ENCODE peak calls at places on chromosomes 2 and 18, in four cellular contexts. H is spleen; G is CD4-positive, alpha-beta T cell; U is ascending aorta. S is an unnamed sample.

GRCh38 chr2:168738057-168738456 is 64.4 kb upstream of the NOSTRIN start:
- DNase-seq in H (no peak), U (no peak), G (no peak), S (no peak)

GRCh38 chr2:180910831-180911665 is 69.4 kb upstream of the UBE2E3 start:
- DNase-seq in G (no peak), H (peak), U (no peak), S (no peak)

GRCh38 chr2:134120718-134121630 is 132.9 kb upstream of the MGAT5 start:
- DNase-seq in H (peak), G (peak), U (no peak), S (peak)

GRCh38 chr2:9772999-9773904 is 70.0 kb upstream of the TAF1B start:
- DNase-seq in G (no peak), U (no peak), H (peak), S (no peak)

GRCh38 chr2:10661846-10662245 is 27.9 kb downstream of the NOL10 start:
- DNase-seq in H (no peak), G (no peak), U (no peak), S (no peak)

GRCh38 chr2:240598311-240598911 is 11.9 kb downstream of the CAPN10 start:
- DNase-seq in G (no peak), U (no peak), H (peak), S (no peak)

GRCh38 chr2:109217362-109218086 is 88.5 kb downstream of the SH3RF3 start:
- DNase-seq in U (no peak), G (no peak), H (no peak), S (no peak)

GRCh38 chr2:108918941-108919341 is 70.1 kb downstream of the EDAR start:
- DNase-seq in G (peak), H (peak), U (no peak), S (peak)

GRCh38 chr2:148756292-148756975 is 111.9 kb downstream of the EPC2 start:
- DNase-seq in U (no peak), G (no peak), H (no peak), S (no peak)

GRCh38 chr2:219633276-219634065 is 6.0 kb downstream of the SLC4A3 start:
- DNase-seq in G (peak), H (no peak), U (no peak), S (no peak)

GRCh38 chr2:30293303-30293912 is 62.1 kb downstream of the LBH start:
- DNase-seq in U (no peak), H (no peak), G (no peak), S (no peak)

GRCh38 chr18:51188024-51188701 is 9.3 kb downstream of the MEX3C start:
- DNase-seq in H (no peak), G (no peak), U (no peak), S (no peak)

GRCh38 chr18:160831-161570 is 2.6 kb downstream of the USP14 start:
- DNase-seq in U (no peak), H (no peak), G (no peak), S (no peak)

GRCh38 chr2:216274194-216274593 is 98.1 kb downstream of the MARCHF4 start:
- DNase-seq in U (no peak), G (no peak), H (no peak), S (no peak)

GRCh38 chr18:79611040-79611681 is 68.4 kb upstream of the CTDP1 start:
- DNase-seq in H (peak), G (no peak), U (no peak), S (no peak)

GRCh38 chr2:209097168-209097567 is 326.7 kb upstream of the MAP2 start:
- DNase-seq in U (no peak), G (no peak), H (no peak), S (no peak)

GRCh38 chr2:200751786-200752185 is 59.9 kb upstream of the BZW1 start:
- DNase-seq in U (no peak), G (no peak), H (no peak), S (no peak)

GRCh38 chr2:96148410-96149217 is 3.4 kb upstream of the DUSP2 start:
- DNase-seq in H (peak), U (peak), G (peak), S (peak)

GRCh38 chr2:239880396-239880795 is 144.7 kb downstream of the NDUFA10 start:
- DNase-seq in H (no peak), U (no peak), G (no peak), S (peak)

GRCh38 chr2:55051026-55051866 is 995 bp upstream of the RTN4 start:
- DNase-seq in U (peak), G (no peak), H (no peak), S (peak)

GRCh38 chr2:37350034-37350433 is 5.6 kb downstream of the QPCT start:
- DNase-seq in H (no peak), U (no peak), G (no peak), S (no peak)

GRCh38 chr2:170076189-170076588 is 101.8 kb upstream of the MYO3B start:
- DNase-seq in U (no peak), H (no peak), G (no peak), S (no peak)

GRCh38 chr18:28267276-28267675 is 90.3 kb upstream of the CDH2 start:
- DNase-seq in G (no peak), H (no peak), U (no peak), S (no peak)

DNA sequence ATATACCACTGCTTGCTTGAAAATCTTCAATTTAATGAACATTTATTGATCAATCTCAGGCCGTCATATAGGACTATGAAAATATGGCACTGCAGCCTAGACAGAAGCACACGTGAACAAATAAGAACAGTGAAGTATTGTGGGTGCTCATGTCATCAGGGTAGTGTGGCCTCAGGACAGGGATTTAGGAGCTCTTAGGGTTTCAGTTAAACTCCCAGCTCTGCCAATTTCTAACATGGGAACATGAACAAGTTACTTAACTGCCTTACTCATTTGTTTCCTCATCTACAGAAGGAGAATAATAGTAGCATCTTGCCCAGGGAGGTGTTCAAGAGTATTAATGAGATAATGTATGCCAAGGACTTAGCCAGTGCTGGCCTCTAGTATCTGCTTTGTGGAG is 146.0 kb upstream of the MAP3K20 start:
- DNase-seq in H (no peak), G (no peak), U (no peak), S (no peak)
- H3K27ac ChIP-seq in H (no peak), G (no peak), U (peak), S (peak)

GRCh38 chr2:128805237-128805636 is 486.6 kb upstream of the HS6ST1 start:
- DNase-seq in G (no peak), U (no peak), H (no peak), S (no peak)
- TF ChIP-seq CTCF in G (no peak), U (no peak), H (no peak), S (no peak)

DNA sequence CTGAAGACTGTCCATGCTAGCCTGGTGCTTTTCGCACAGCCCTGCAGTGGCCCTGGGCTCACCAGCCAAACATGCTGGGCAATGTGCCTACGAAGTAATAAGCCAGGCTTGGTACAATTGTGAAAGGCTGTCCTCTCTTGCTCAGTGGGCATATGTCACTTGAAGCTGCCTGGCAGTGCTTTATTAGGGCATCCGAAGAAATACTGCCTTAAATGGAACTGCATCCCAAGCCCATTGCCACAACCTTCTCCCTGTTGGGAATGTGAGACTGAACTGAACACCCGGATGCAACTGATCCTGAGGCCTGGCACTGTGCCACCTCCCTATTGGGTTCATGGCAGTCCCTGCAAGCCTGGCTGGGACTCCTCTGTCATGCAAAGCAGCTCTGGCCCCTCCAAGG is 15.9 kb downstream of the CAPG start:
- DNase-seq in G (no peak), H (peak), U (no peak), S (peak)
- H3K27ac ChIP-seq in G (no peak), H (no peak), U (no peak), S (peak)

GRCh38 chr2:85179541-85179940 is 46.3 kb downstream of the TCF7L1 start:
- DNase-seq in G (no peak), H (no peak), U (no peak), S (no peak)

GRCh38 chr2:85183078-85183477 is 49.9 kb downstream of the TCF7L1 start:
- DNase-seq in G (no peak), H (peak), U (no peak), S (no peak)

GRCh38 chr2:85180322-85181092 is 47.3 kb downstream of the TCF7L1 start:
- DNase-seq in U (no peak), G (no peak), H (peak), S (no peak)

GRCh38 chr2:85181844-85182456 is 48.8 kb downstream of the TCF7L1 start:
- DNase-seq in H (peak), U (no peak), G (no peak), S (no peak)

DNA sequence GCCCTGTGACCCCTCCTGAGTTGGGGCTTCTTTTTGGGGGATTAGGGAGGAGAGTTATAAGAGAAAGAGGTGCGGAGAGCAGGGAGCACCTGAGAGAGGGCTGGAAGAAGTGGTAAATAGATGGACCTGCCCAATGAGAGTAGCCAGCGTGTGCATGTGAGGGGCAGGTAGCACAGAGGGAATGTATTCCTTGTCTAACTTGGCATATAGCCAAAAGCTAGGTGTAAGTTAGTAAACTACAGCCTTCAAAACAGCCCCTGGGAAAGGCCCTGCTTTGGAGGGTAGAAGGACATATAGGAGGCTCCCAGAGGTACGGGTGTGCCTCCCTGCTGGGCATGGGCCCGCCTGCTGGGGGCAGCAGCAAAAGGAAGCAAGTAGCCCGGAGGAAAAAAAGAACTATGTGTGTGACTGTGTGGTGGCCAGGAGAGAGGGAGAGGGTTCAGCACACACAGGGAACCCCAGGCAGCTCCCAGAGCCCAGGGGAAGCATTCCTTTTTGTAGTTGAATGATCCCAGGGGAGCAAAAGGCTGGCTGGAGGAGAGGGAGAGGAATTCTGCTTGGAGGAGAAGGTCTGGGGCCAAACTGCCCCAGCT is 48.0 kb downstream of the TCF7L1 start:
- DNase-seq in U (no peak), H (peak), G (no peak), S (no peak)
- TF ChIP-seq CTCF in U (no peak), H (no peak), G (no peak), S (no peak)

DNA sequence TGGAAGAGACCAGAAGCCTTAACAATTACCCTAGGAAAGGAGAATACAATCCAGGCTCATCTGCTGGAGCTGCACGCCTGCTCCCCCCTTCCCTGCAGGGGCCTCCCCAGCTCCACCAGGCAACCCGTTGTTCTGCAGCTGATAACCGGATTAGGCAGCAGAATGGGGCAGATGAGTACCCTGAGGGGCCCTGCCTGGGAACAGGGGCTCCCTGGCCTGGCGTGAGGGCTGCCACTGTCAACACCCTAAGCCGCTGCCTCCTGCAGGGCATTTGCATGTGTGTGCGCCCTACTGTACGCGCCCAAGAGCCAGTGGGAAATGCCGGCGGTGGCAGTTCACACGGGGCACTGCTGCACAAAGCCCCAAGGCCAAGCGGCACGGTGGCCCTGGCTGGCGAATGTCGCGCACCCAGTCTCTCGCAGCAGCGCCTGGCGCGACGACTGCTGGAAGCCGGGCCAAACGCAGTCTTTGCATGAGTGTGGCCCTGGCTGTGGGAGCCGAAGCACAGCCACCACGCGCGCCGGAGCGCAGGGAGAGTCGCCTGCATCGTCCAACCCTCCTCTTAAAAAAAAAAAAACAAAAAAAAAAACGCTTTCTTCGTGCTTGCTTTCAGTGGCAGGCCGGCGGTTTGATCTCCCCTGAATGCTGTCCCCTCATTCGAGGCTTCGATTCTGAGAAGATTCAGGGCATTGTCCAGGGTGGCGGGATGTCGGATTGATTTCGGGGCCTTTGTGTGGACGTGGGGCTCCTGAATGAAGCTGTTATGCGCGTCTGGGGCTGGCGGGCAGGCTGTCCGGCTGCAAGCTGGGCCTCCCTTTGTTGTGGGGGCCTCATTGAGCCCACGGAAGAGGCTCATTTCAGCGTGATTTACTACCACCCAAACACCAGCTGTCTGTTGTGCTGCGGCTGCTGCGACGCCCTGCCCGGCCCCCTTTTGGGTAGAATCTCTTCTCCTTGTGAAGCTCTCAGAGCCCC is 63.8 kb downstream of the SETBP1 start:
- DNase-seq in H (peak), G (no peak), U (no peak), S (no peak)
- H3K27ac ChIP-seq in H (no peak), G (no peak), U (no peak), S (no peak)

GRCh38 chr2:112805542-112805941 is 21.2 kb upstream of the IL1A start:
- DNase-seq in U (no peak), G (no peak), H (no peak), S (no peak)

GRCh38 chr2:112809112-112809511 is 24.8 kb upstream of the IL1A start:
- DNase-seq in G (no peak), U (no peak), H (no peak), S (no peak)

GRCh38 chr2:112811276-112811831 is 25.2 kb downstream of the IL1B start:
- DNase-seq in G (no peak), U (no peak), H (no peak), S (no peak)

GRCh38 chr2:112803691-112804521 is 19.6 kb upstream of the IL1A start:
- DNase-seq in H (no peak), G (no peak), U (no peak), S (no peak)

DNA sequence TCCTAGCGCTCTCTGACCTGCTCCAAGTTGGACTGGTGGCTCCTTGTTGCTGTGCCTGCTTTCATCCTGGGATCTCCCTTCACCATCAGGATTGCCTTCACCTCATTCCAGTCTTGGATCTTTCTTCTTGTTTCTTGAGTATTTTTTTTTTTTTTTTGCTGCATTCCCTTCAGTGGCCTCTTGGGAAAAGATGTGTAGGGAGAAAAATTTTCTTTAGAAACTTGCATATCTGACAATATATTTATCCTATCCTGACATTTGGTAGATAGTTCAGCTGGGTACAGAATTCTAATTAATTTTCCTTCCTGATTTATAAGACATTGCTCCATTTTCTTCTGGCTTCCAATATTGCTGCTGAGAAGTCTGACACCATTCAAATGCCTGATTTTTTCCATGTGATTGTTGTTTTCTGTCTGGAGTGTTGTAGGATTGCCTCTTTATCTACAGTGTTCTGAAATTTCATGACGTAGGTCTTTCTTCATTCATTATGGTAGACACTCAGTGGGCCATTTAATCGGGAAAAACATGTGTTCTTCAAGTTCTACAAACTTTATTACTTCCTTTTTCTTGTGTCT is 23.0 kb upstream of the IL1A start:
- DNase-seq in U (no peak), G (no peak), H (no peak), S (no peak)
- TF ChIP-seq CTCF in U (no peak), G (no peak), H (no peak), S (no peak)

DNA sequence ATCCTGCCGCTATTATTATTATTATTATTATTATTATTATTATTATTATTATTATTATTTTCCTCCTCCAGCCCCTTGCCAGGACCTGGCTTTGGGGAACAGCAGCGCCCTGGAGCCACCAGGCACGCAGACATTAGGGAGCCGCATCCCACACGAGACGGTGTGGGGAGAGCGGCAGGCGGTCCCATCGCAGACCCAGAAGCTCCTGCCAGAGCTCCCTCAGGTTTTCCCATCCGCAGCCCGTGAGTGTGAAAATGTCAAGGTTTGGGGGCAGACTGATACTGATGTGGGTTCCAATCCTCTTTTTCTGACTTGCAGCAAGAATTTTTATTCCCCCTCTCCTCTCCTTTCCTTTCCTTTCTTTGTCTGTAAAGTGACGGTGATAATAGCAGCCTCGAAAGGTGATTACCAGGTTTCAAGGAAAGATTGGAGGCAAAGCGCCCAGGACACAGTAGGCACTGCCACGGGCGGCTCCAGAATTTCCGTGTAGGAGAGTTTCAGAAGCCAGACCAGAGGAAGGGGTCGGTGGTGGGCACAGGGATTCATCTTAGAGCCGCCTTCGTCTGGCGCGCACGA is 812 bp downstream of the SCTR start:
- DNase-seq in U (no peak), H (no peak), G (no peak), S (no peak)
- H3K27ac ChIP-seq in U (no peak), H (no peak), G (no peak), S (no peak)

GRCh38 chr2:202064206-202064880 is 8.7 kb upstream of the KIAA2012 start:
- DNase-seq in H (no peak), G (no peak), U (no peak), S (no peak)

GRCh38 chr2:202056611-202057010 is 16.4 kb upstream of the KIAA2012 start:
- DNase-seq in H (no peak), G (no peak), U (no peak), S (no peak)

GRCh38 chr2:202061695-202062094 is 11.4 kb upstream of the KIAA2012 start:
- DNase-seq in U (no peak), H (no peak), G (no peak), S (no peak)

GRCh38 chr2:202064881-202065230 is 8.2 kb upstream of the KIAA2012 start:
- DNase-seq in G (no peak), H (no peak), U (no peak), S (no peak)

GRCh38 chr2:202060218-202060617 is 12.8 kb upstream of the KIAA2012 start:
- DNase-seq in H (no peak), G (no peak), U (no peak), S (no peak)
- TF ChIP-seq CTCF in H (no peak), G (no peak), U (no peak), S (no peak)

S was measured in breast epithelium.